ENCODE peak calls at places on chromosome 1, in ten cellular contexts. I is SW480; U is posterior vena cava; F is neuronal stem cell; W is endodermal cell; P is stimulated activated CD4-positive, alpha-beta T cell treated with anti-CD3 and anti-CD28 coated beads, Interleukin-1b, Interleukin-23, amount 100 ng/mL, for 1 hour; E is osteocyte; H is right atrium auricular region; V is tibial nerve; S is AG04449. B is an unnamed sample.

GRCh38 chr1:234848972-234849641 is 239.1 kb upstream of the IRF2BP2 start:
- DNase-seq in I (no peak), U (no peak), F (no peak), W (peak; percentile 44), P (no peak), E (no peak), H (no peak), V (no peak), S (peak; percentile 79), B (no peak)

GRCh38 chr1:34970220-34970735 is 14.9 kb downstream of the TMEM35B start:
- DNase-seq in I (no peak), U (no peak), F (no peak), W (no peak), P (no peak), E (no peak), H (no peak), V (no peak), S (no peak), B (no peak)

GRCh38 chr1:117698398-117699160 is 92.7 kb downstream of the TENT5C start:
- DNase-seq in I (no peak), U (no peak), F (no peak), W (no peak), P (no peak), E (no peak), H (no peak), V (no peak), S (no peak), B (no peak)

GRCh38 chr1:65995326-65995725 is 202.6 kb downstream of the PDE4B start:
- DNase-seq in I (no peak), U (no peak), F (no peak), W (no peak), P (no peak), E (no peak), H (no peak), V (no peak), S (no peak), B (no peak)

GRCh38 chr1:225428066-225428878 is 434 bp upstream of the LBR start:
- DNase-seq in I (peak; percentile 87), U (peak; percentile 97), F (peak; percentile 88), W (peak; percentile 96), P (peak; percentile 80), E (peak; percentile 96), H (peak; percentile 92), V (peak; percentile 77), S (no peak), B (peak; percentile 79)

GRCh38 chr1:65674522-65674921 is 118.2 kb upstream of the PDE4B start:
- DNase-seq in I (no peak), U (no peak), F (no peak), W (no peak), P (no peak), E (no peak), H (no peak), V (no peak), S (no peak), B (no peak)

GRCh38 chr1:13762642-13763041 is 62.7 kb downstream of the PRDM2 start:
- DNase-seq in I (no peak), U (no peak), F (no peak), W (peak; percentile 50), P (no peak), E (no peak), H (no peak), V (no peak), S (no peak), B (no peak)

GRCh38 chr1:21266119-21266774 is 24.0 kb downstream of the ECE1 start:
- DNase-seq in I (no peak), U (no peak), F (no peak), W (no peak), P (no peak), E (no peak), H (no peak), V (no peak), S (no peak), B (no peak)

GRCh38 chr1:25706146-25707089 is 89.8 kb downstream of the MAN1C1 start:
- DNase-seq in I (no peak), U (peak; percentile 62), F (no peak), W (no peak), P (no peak), E (no peak), H (no peak), V (no peak), S (no peak), B (no peak)

GRCh38 chr1:106249810-106250209 is 806.7 kb upstream of the PRMT6 start:
- DNase-seq in I (no peak), U (no peak), F (no peak), W (no peak), P (no peak), E (no peak), H (no peak), V (no peak), S (no peak), B (no peak)